ENCODE peak calls at places on chromosomes 3 and 15, in eight cellular contexts. One of them, this sample, is unnamed.
A peak's percentile ranks its signal among the peaks of the same experiment; 100 is the strongest.

GRCh38 chr3:105505167-105505566 is 138.5 kb downstream of the ALCAM start:
- DNase-seq in lower lobe of right lung: no peak
- DNase-seq in spleen: no peak
- DNase-seq in mammary epithelial cell: no peak
- DNase-seq in HCT116: no peak
- DNase-seq in thoracic aorta: no peak
- DNase-seq in psoas muscle: no peak
- DNase-seq in ascending aorta: no peak
- DNase-seq in this sample: no peak

GRCh38 chr3:188211476-188211875 is 57.5 kb downstream of the LPP start:
- DNase-seq in HCT116: no peak
- DNase-seq in spleen: no peak
- DNase-seq in ascending aorta: no peak
- DNase-seq in lower lobe of right lung: no peak
- DNase-seq in thoracic aorta: no peak
- DNase-seq in psoas muscle: no peak
- DNase-seq in mammary epithelial cell: no peak
- DNase-seq in this sample: no peak

GRCh38 chr3:2686816-2687502 is 423.2 kb downstream of the IL5RA start:
- DNase-seq in HCT116: no peak
- DNase-seq in ascending aorta: no peak
- DNase-seq in thoracic aorta: no peak
- DNase-seq in mammary epithelial cell: no peak
- DNase-seq in psoas muscle: no peak
- DNase-seq in lower lobe of right lung: no peak
- DNase-seq in spleen: no peak
- DNase-seq in this sample: no peak

GRCh38 chr15:96764501-96764900 is 434.0 kb downstream of the NR2F2 start:
- DNase-seq in HCT116: no peak
- DNase-seq in lower lobe of right lung: no peak
- DNase-seq in spleen: no peak
- DNase-seq in mammary epithelial cell: no peak
- DNase-seq in psoas muscle: no peak
- DNase-seq in ascending aorta: no peak
- DNase-seq in thoracic aorta: no peak
- DNase-seq in this sample: no peak

GRCh38 chr15:43408789-43409188 is 37.9 kb downstream of the TUBGCP4 start:
- DNase-seq in lower lobe of right lung: no peak
- DNase-seq in psoas muscle: no peak
- DNase-seq in mammary epithelial cell: no peak
- DNase-seq in spleen: no peak
- DNase-seq in HCT116: no peak
- DNase-seq in thoracic aorta: no peak
- DNase-seq in ascending aorta: no peak
- DNase-seq in this sample: no peak

GRCh38 chr15:37099321-37100108 is 834 bp downstream of the MEIS2 start:
- DNase-seq in psoas muscle: peak; percentile 56
- DNase-seq in HCT116: peak; percentile 16
- DNase-seq in lower lobe of right lung: no peak
- DNase-seq in ascending aorta: no peak
- DNase-seq in mammary epithelial cell: peak; percentile 41
- DNase-seq in thoracic aorta: no peak
- DNase-seq in spleen: no peak
- DNase-seq in this sample: no peak

GRCh38 chr15:32641517-32642059 is at the start of gene SCG5:
- DNase-seq in ascending aorta: no peak
- DNase-seq in lower lobe of right lung: no peak
- DNase-seq in mammary epithelial cell: no peak
- DNase-seq in thoracic aorta: no peak
- DNase-seq in spleen: no peak
- DNase-seq in psoas muscle: no peak
- DNase-seq in HCT116: no peak
- DNase-seq in this sample: no peak

GRCh38 chr3:101809178-101810022 is 30.4 kb downstream of the NXPE3 start:
- DNase-seq in psoas muscle: no peak
- DNase-seq in thoracic aorta: no peak
- DNase-seq in spleen: no peak
- DNase-seq in lower lobe of right lung: no peak
- DNase-seq in ascending aorta: no peak
- DNase-seq in HCT116: peak; percentile 28
- DNase-seq in mammary epithelial cell: no peak
- DNase-seq in this sample: no peak

DNA sequence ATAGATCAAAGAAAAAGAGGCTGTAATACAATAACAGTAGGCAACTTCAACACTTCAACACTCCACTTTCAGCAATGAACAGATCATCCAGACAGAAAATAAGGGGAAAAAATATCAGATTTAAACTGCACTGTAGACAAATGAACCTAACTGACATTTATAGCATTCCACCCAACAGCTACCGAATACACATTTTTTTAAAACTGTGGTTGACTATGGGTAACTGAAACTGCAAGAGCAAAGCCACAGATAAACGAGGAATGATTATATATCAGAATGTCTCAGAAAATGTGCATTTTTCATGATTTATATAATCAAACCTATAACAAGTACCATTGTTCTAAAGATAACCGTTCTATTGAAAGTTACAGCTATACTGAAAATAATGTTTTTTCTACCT is 514.9 kb upstream of the DPPA4 start:
- DNase-seq in mammary epithelial cell: no peak
- DNase-seq in lower lobe of right lung: no peak
- DNase-seq in thoracic aorta: no peak
- DNase-seq in psoas muscle: no peak
- DNase-seq in spleen: no peak
- DNase-seq in ascending aorta: no peak
- DNase-seq in HCT116: no peak
- DNase-seq in this sample: no peak
- H3K9me3 ChIP-seq in mammary epithelial cell: peaks cover 4% of the 10 kb centered on the region
- H3K9me3 ChIP-seq in lower lobe of right lung: peaks cover 18% of the 10 kb centered on the region
- H3K9me3 ChIP-seq in thoracic aorta: peaks cover 14% of the 10 kb centered on the region
- H3K9me3 ChIP-seq in psoas muscle: peaks cover 13% of the 10 kb centered on the region
- H3K9me3 ChIP-seq in spleen: no peaks in the 10 kb centered on the region
- H3K9me3 ChIP-seq in ascending aorta: peaks cover 13% of the 10 kb centered on the region
- H3K9me3 ChIP-seq in HCT116: peaks cover 16% of the 10 kb centered on the region
- H3K9me3 ChIP-seq in this sample: peaks cover 5% of the 10 kb centered on the region

GRCh38 chr15:95699578-95699977 is 630.9 kb upstream of the NR2F2 start:
- DNase-seq in spleen: no peak
- DNase-seq in lower lobe of right lung: no peak
- DNase-seq in psoas muscle: no peak
- DNase-seq in ascending aorta: no peak
- DNase-seq in mammary epithelial cell: no peak
- DNase-seq in HCT116: no peak
- DNase-seq in thoracic aorta: no peak
- DNase-seq in this sample: no peak

GRCh38 chr15:95693917-95694316 is 636.6 kb upstream of the NR2F2 start:
- DNase-seq in mammary epithelial cell: no peak
- DNase-seq in psoas muscle: no peak
- DNase-seq in ascending aorta: no peak
- DNase-seq in thoracic aorta: no peak
- DNase-seq in spleen: no peak
- DNase-seq in lower lobe of right lung: no peak
- DNase-seq in HCT116: no peak
- DNase-seq in this sample: no peak

GRCh38 chr15:95701410-95701809 is 629.1 kb upstream of the NR2F2 start:
- DNase-seq in ascending aorta: no peak
- DNase-seq in psoas muscle: no peak
- DNase-seq in HCT116: no peak
- DNase-seq in mammary epithelial cell: no peak
- DNase-seq in lower lobe of right lung: no peak
- DNase-seq in thoracic aorta: no peak
- DNase-seq in spleen: no peak
- DNase-seq in this sample: no peak

GRCh38 chr15:95698230-95698629 is 632.3 kb upstream of the NR2F2 start:
- DNase-seq in lower lobe of right lung: no peak
- DNase-seq in spleen: no peak
- DNase-seq in ascending aorta: no peak
- DNase-seq in thoracic aorta: no peak
- DNase-seq in mammary epithelial cell: no peak
- DNase-seq in psoas muscle: no peak
- DNase-seq in HCT116: no peak
- DNase-seq in this sample: no peak

DNA sequence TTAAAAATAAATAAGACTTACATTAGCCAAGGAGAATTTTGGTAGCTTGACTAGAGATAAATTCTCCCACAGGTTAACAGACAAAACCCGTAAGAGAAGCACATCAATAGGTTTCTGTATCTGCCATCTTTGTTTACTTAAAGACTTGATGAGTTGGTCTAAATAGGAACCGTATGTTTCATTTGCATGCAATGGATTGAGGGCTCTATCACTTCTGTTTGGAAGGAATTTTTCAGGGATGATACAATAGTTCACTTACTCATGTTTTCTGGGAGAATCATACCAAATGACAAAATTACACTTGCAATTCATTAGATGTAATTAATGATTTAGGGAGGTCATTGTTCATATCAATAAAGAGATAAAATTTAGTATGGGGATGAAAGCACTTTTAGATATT is 631.5 kb upstream of the NR2F2 start:
- DNase-seq in thoracic aorta: no peak
- DNase-seq in lower lobe of right lung: no peak
- DNase-seq in HCT116: no peak
- DNase-seq in mammary epithelial cell: no peak
- DNase-seq in psoas muscle: no peak
- DNase-seq in spleen: no peak
- DNase-seq in ascending aorta: no peak
- DNase-seq in this sample: no peak
- H3K9me3 ChIP-seq in thoracic aorta: peaks cover 30% of the 10 kb centered on the region
- H3K9me3 ChIP-seq in lower lobe of right lung: peaks cover 35% of the 10 kb centered on the region
- H3K9me3 ChIP-seq in HCT116: peaks cover 11% of the 10 kb centered on the region
- H3K9me3 ChIP-seq in mammary epithelial cell: peaks cover 30% of the 10 kb centered on the region
- H3K9me3 ChIP-seq in psoas muscle: peaks cover 27% of the 10 kb centered on the region
- H3K9me3 ChIP-seq in spleen: peaks cover 3% of the 10 kb centered on the region
- H3K9me3 ChIP-seq in ascending aorta: no peaks in the 10 kb centered on the region
- H3K9me3 ChIP-seq in this sample: peaks cover 3% of the 10 kb centered on the region

GRCh38 chr15:49556437-49556836 is 64.2 kb downstream of the FAM227B start:
- DNase-seq in mammary epithelial cell: no peak
- DNase-seq in ascending aorta: no peak
- DNase-seq in thoracic aorta: no peak
- DNase-seq in lower lobe of right lung: no peak
- DNase-seq in psoas muscle: no peak
- DNase-seq in HCT116: no peak
- DNase-seq in spleen: no peak
- DNase-seq in this sample: no peak

GRCh38 chr15:49560045-49560444 is 60.6 kb downstream of the FAM227B start:
- DNase-seq in HCT116: no peak
- DNase-seq in mammary epithelial cell: no peak
- DNase-seq in psoas muscle: no peak
- DNase-seq in thoracic aorta: no peak
- DNase-seq in lower lobe of right lung: no peak
- DNase-seq in ascending aorta: no peak
- DNase-seq in spleen: no peak
- DNase-seq in this sample: no peak

DNA sequence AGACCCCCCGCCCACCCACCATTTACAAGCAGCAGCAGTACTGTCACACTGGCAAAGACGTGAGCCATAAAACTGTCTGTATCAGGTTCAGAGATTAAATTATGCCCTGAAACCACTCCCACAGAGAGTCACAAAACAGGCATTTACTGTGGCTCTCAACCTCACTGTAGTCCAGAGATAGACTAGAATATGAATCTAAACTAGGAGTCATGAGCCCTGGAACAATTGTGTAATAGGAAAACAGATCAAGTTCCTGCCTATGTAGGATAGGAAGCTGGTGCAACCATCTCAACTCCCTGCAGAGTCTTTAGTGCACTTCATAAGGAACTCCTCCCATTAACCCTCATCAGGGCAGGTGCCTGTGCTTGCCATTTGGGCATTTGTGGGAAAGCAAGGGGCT is 61.7 kb downstream of the FAM227B start:
- DNase-seq in HCT116: no peak
- DNase-seq in spleen: no peak
- DNase-seq in lower lobe of right lung: no peak
- DNase-seq in ascending aorta: no peak
- DNase-seq in thoracic aorta: no peak
- DNase-seq in psoas muscle: no peak
- DNase-seq in mammary epithelial cell: no peak
- DNase-seq in this sample: no peak
- H3K9me3 ChIP-seq in HCT116: no peaks in the 10 kb centered on the region
- H3K9me3 ChIP-seq in spleen: no peaks in the 10 kb centered on the region
- H3K9me3 ChIP-seq in lower lobe of right lung: peaks cover 31% of the 10 kb centered on the region
- H3K9me3 ChIP-seq in ascending aorta: no peaks in the 10 kb centered on the region
- H3K9me3 ChIP-seq in thoracic aorta: peaks cover 18% of the 10 kb centered on the region
- H3K9me3 ChIP-seq in psoas muscle: peaks cover 26% of the 10 kb centered on the region
- H3K9me3 ChIP-seq in mammary epithelial cell: no peaks in the 10 kb centered on the region
- H3K9me3 ChIP-seq in this sample: peaks cover 12% of the 10 kb centered on the region

GRCh38 chr3:189294649-189295048 is 122.9 kb downstream of the TPRG1 start:
- DNase-seq in mammary epithelial cell: no peak
- DNase-seq in spleen: no peak
- DNase-seq in ascending aorta: no peak
- DNase-seq in lower lobe of right lung: no peak
- DNase-seq in HCT116: no peak
- DNase-seq in psoas muscle: no peak
- DNase-seq in thoracic aorta: no peak
- DNase-seq in this sample: no peak

GRCh38 chr3:189289251-189289650 is 117.5 kb downstream of the TPRG1 start:
- DNase-seq in lower lobe of right lung: no peak
- DNase-seq in ascending aorta: no peak
- DNase-seq in HCT116: no peak
- DNase-seq in spleen: no peak
- DNase-seq in thoracic aorta: no peak
- DNase-seq in psoas muscle: no peak
- DNase-seq in mammary epithelial cell: no peak
- DNase-seq in this sample: no peak

GRCh38 chr3:189288348-189289235 is 116.8 kb downstream of the TPRG1 start:
- DNase-seq in lower lobe of right lung: no peak
- DNase-seq in HCT116: no peak
- DNase-seq in ascending aorta: no peak
- DNase-seq in thoracic aorta: no peak
- DNase-seq in psoas muscle: no peak
- DNase-seq in mammary epithelial cell: no peak
- DNase-seq in spleen: no peak
- DNase-seq in this sample: no peak

GRCh38 chr3:189295089-189295488 is 123.3 kb downstream of the TPRG1 start:
- DNase-seq in lower lobe of right lung: no peak
- DNase-seq in ascending aorta: no peak
- DNase-seq in mammary epithelial cell: no peak
- DNase-seq in spleen: no peak
- DNase-seq in psoas muscle: no peak
- DNase-seq in HCT116: no peak
- DNase-seq in thoracic aorta: no peak
- DNase-seq in this sample: no peak

DNA sequence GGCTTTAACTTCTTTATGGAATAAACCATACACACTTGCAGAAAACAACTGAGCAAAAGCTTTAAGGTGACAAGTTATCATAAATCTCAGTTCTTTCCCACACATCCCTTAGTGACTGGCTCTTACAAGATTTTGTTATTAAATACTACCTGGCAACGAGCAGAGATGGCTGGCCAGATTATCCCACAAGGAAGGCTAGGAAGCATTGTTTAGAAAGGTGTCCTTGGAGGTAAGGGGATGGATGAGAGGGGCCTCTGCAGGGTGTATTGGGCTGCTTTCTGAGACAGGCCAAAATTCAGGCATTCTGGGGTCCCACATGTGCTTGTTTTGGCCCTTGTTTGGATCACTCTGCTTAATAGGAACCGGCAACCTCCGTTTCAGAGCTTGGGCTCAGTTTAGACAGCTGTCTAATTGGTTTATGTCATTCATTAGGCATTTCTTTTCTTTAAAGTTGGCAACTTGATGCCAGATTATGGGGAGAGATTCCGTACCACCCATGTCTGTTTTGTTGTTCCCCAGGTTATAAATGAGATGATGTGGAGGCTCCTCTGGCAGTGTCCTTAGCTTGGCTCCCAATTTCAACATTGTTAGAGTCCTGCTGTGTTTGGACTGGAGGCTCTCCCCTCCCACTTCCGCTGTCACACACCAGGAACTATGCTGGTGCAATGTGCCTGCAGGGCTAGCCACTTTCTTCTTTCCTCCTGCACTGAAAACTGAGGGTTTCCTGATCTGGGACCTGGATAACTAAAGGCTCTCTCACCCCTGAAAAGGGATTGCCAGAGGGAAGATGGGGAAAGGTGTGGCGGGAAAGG is 121.1 kb downstream of the TPRG1 start:
- DNase-seq in spleen: no peak
- DNase-seq in psoas muscle: no peak
- DNase-seq in lower lobe of right lung: no peak
- DNase-seq in mammary epithelial cell: peak; percentile 41
- DNase-seq in HCT116: no peak
- DNase-seq in thoracic aorta: no peak
- DNase-seq in ascending aorta: no peak
- DNase-seq in this sample: no peak
- H3K9me3 ChIP-seq in spleen: no peaks in the 10 kb centered on the region
- H3K9me3 ChIP-seq in psoas muscle: no peaks in the 10 kb centered on the region
- H3K9me3 ChIP-seq in lower lobe of right lung: no peaks in the 10 kb centered on the region
- H3K9me3 ChIP-seq in mammary epithelial cell: no peaks in the 10 kb centered on the region
- H3K9me3 ChIP-seq in HCT116: no peaks in the 10 kb centered on the region
- H3K9me3 ChIP-seq in thoracic aorta: no peaks in the 10 kb centered on the region
- H3K9me3 ChIP-seq in ascending aorta: no peaks in the 10 kb centered on the region
- H3K9me3 ChIP-seq in this sample: no peaks in the 10 kb centered on the region